ENCODE peak calls at places on chromosomes 2 and 18, in ten cellular contexts. One of them, this sample, is unnamed.

GRCh38 chr2:220466251-220466691 is 838.8 kb downstream of the SLC4A3 start:
- DNase-seq in transverse colon: no peak
- DNase-seq in upper lobe of left lung: no peak
- DNase-seq in HL-60: no peak
- DNase-seq in breast epithelium: no peak
- DNase-seq in Panc1: no peak
- DNase-seq in prostate gland: no peak
- DNase-seq in HCT116: no peak
- DNase-seq in stomach: no peak
- DNase-seq in endothelial cell of umbilical vein: no peak
- DNase-seq in this sample: no peak

GRCh38 chr2:204945376-204945775 is 400.1 kb downstream of the PARD3B start:
- DNase-seq in transverse colon: no peak
- DNase-seq in upper lobe of left lung: no peak
- DNase-seq in HL-60: no peak
- DNase-seq in breast epithelium: no peak
- DNase-seq in Panc1: no peak
- DNase-seq in prostate gland: peak
- DNase-seq in HCT116: no peak
- DNase-seq in stomach: no peak
- DNase-seq in endothelial cell of umbilical vein: no peak
- DNase-seq in this sample: no peak

GRCh38 chr2:76050196-76050595 is 339.5 kb upstream of the GCFC2 start:
- DNase-seq in transverse colon: no peak
- DNase-seq in upper lobe of left lung: no peak
- DNase-seq in HL-60: no peak
- DNase-seq in breast epithelium: no peak
- DNase-seq in Panc1: no peak
- DNase-seq in prostate gland: no peak
- DNase-seq in HCT116: no peak
- DNase-seq in stomach: no peak
- DNase-seq in endothelial cell of umbilical vein: no peak
- DNase-seq in this sample: no peak

GRCh38 chr2:60441791-60442190 is 111.7 kb downstream of the BCL11A start:
- DNase-seq in transverse colon: no peak
- DNase-seq in upper lobe of left lung: no peak
- DNase-seq in HL-60: no peak
- DNase-seq in breast epithelium: no peak
- DNase-seq in Panc1: no peak
- DNase-seq in prostate gland: no peak
- DNase-seq in HCT116: no peak
- DNase-seq in stomach: no peak
- DNase-seq in endothelial cell of umbilical vein: no peak
- DNase-seq in this sample: no peak

GRCh38 chr18:63236990-63237389 is 82.6 kb downstream of the BCL2 start:
- DNase-seq in transverse colon: peak
- DNase-seq in upper lobe of left lung: peak
- DNase-seq in HL-60: peak
- DNase-seq in breast epithelium: no peak
- DNase-seq in Panc1: no peak
- DNase-seq in prostate gland: no peak
- DNase-seq in HCT116: no peak
- DNase-seq in stomach: no peak
- DNase-seq in endothelial cell of umbilical vein: no peak
- DNase-seq in this sample: no peak

GRCh38 chr18:1018211-1018651 is 113.6 kb downstream of the ADCYAP1 start:
- DNase-seq in transverse colon: no peak
- DNase-seq in upper lobe of left lung: no peak
- DNase-seq in HL-60: no peak
- DNase-seq in breast epithelium: no peak
- DNase-seq in Panc1: no peak
- DNase-seq in prostate gland: no peak
- DNase-seq in HCT116: no peak
- DNase-seq in stomach: no peak
- DNase-seq in endothelial cell of umbilical vein: no peak
- DNase-seq in this sample: no peak

GRCh38 chr2:231360881-231361294 is 34.6 kb upstream of the B3GNT7 start:
- DNase-seq in transverse colon: peak
- DNase-seq in upper lobe of left lung: peak
- DNase-seq in HL-60: no peak
- DNase-seq in breast epithelium: no peak
- DNase-seq in Panc1: no peak
- DNase-seq in prostate gland: no peak
- DNase-seq in HCT116: no peak
- DNase-seq in stomach: no peak
- DNase-seq in endothelial cell of umbilical vein: no peak
- DNase-seq in this sample: no peak

GRCh38 chr2:18491577-18491976 is 68.9 kb downstream of the RDH14 start:
- DNase-seq in transverse colon: no peak
- DNase-seq in upper lobe of left lung: no peak
- DNase-seq in HL-60: no peak
- DNase-seq in breast epithelium: no peak
- DNase-seq in Panc1: no peak
- DNase-seq in prostate gland: no peak
- DNase-seq in HCT116: no peak
- DNase-seq in stomach: no peak
- DNase-seq in endothelial cell of umbilical vein: no peak
- DNase-seq in this sample: no peak

GRCh38 chr2:206028101-206028500 is 57.9 kb downstream of the INO80D start:
- DNase-seq in transverse colon: no peak
- DNase-seq in upper lobe of left lung: no peak
- DNase-seq in HL-60: no peak
- DNase-seq in breast epithelium: no peak
- DNase-seq in Panc1: no peak
- DNase-seq in prostate gland: no peak
- DNase-seq in HCT116: no peak
- DNase-seq in stomach: no peak
- DNase-seq in endothelial cell of umbilical vein: no peak
- DNase-seq in this sample: no peak

GRCh38 chr2:26768759-26769500 is 4.8 kb downstream of the SLC35F6 start:
- DNase-seq in transverse colon: peak
- DNase-seq in upper lobe of left lung: no peak
- DNase-seq in HL-60: peak
- DNase-seq in breast epithelium: peak
- DNase-seq in Panc1: no peak
- DNase-seq in prostate gland: peak
- DNase-seq in HCT116: peak
- DNase-seq in stomach: peak
- DNase-seq in endothelial cell of umbilical vein: peak
- DNase-seq in this sample: no peak

GRCh38 chr2:61905372-61906186 is at the start of gene COMMD1:
- DNase-seq in transverse colon: peak
- DNase-seq in upper lobe of left lung: peak
- DNase-seq in HL-60: no peak
- DNase-seq in breast epithelium: peak
- DNase-seq in Panc1: no peak
- DNase-seq in prostate gland: peak
- DNase-seq in HCT116: no peak
- DNase-seq in stomach: peak
- DNase-seq in endothelial cell of umbilical vein: peak
- DNase-seq in this sample: peak

GRCh38 chr2:208466133-208466919 is 59.7 kb downstream of the PTH2R start:
- DNase-seq in transverse colon: no peak
- DNase-seq in upper lobe of left lung: no peak
- DNase-seq in HL-60: peak
- DNase-seq in breast epithelium: no peak
- DNase-seq in Panc1: peak
- DNase-seq in prostate gland: no peak
- DNase-seq in HCT116: peak
- DNase-seq in stomach: no peak
- DNase-seq in endothelial cell of umbilical vein: peak
- DNase-seq in this sample: peak

GRCh38 chr18:76709659-76710645 is 112.4 kb upstream of the ZNF236 start:
- DNase-seq in transverse colon: peak
- DNase-seq in upper lobe of left lung: no peak
- DNase-seq in HL-60: peak
- DNase-seq in breast epithelium: peak
- DNase-seq in Panc1: peak
- DNase-seq in prostate gland: peak
- DNase-seq in HCT116: peak
- DNase-seq in stomach: peak
- DNase-seq in endothelial cell of umbilical vein: peak
- DNase-seq in this sample: peak
- TF ChIP-seq POLR2AphosphoS5 in transverse colon: no peak
- TF ChIP-seq POLR2AphosphoS5 in upper lobe of left lung: no peak
- TF ChIP-seq POLR2AphosphoS5 in HL-60: no peak
- TF ChIP-seq POLR2AphosphoS5 in breast epithelium: no peak
- TF ChIP-seq POLR2AphosphoS5 in Panc1: no peak
- TF ChIP-seq POLR2AphosphoS5 in prostate gland: no peak
- TF ChIP-seq POLR2AphosphoS5 in HCT116: no peak
- TF ChIP-seq POLR2AphosphoS5 in stomach: no peak
- TF ChIP-seq POLR2AphosphoS5 in endothelial cell of umbilical vein: no peak
- TF ChIP-seq POLR2AphosphoS5 in this sample: no peak

DNA sequence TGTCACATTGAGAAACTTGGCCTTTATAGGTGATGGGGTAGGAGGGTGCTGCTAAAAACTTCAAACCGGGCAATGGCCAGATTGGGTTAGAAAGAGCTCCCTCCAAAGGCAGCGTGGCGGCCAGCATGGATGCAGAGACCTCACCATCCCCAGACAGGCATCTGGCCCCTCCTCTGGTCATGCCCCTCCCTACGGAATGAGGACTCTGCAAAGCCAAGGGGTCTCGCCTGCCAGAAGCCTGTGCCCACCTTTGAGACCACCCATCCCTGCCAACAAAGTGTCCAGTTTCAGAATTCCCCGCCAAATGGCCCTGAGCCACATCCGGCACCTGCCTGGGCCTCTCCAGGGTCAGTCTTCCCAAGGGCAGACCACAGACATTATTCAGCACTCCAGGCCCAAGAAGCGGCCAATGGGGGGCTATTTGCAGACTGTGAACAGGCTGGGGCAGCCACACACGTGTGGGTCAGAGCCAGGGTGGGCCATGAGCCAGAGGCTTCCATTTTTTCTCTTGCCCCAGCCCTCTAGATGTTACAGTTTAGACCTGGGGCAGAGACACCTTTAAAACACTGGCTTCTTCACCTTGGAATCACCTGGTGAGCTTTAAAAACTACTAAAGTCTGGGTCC is 4.2 kb upstream of the ATP6V1B1 start:
- DNase-seq in transverse colon: no peak
- DNase-seq in upper lobe of left lung: no peak
- DNase-seq in HL-60: no peak
- DNase-seq in breast epithelium: peak
- DNase-seq in Panc1: no peak
- DNase-seq in prostate gland: no peak
- DNase-seq in HCT116: no peak
- DNase-seq in stomach: no peak
- DNase-seq in endothelial cell of umbilical vein: no peak
- DNase-seq in this sample: no peak
- TF ChIP-seq POLR2AphosphoS5 in transverse colon: no peak
- TF ChIP-seq POLR2AphosphoS5 in upper lobe of left lung: no peak
- TF ChIP-seq POLR2AphosphoS5 in HL-60: no peak
- TF ChIP-seq POLR2AphosphoS5 in breast epithelium: no peak
- TF ChIP-seq POLR2AphosphoS5 in Panc1: no peak
- TF ChIP-seq POLR2AphosphoS5 in prostate gland: no peak
- TF ChIP-seq POLR2AphosphoS5 in HCT116: no peak
- TF ChIP-seq POLR2AphosphoS5 in stomach: no peak
- TF ChIP-seq POLR2AphosphoS5 in endothelial cell of umbilical vein: no peak
- TF ChIP-seq POLR2AphosphoS5 in this sample: no peak

GRCh38 chr2:25362049-25362563 is 20.4 kb upstream of the DNMT3A start:
- DNase-seq in transverse colon: peak
- DNase-seq in upper lobe of left lung: peak
- DNase-seq in HL-60: peak
- DNase-seq in breast epithelium: peak
- DNase-seq in Panc1: peak
- DNase-seq in prostate gland: peak
- DNase-seq in HCT116: peak
- DNase-seq in stomach: peak
- DNase-seq in endothelial cell of umbilical vein: peak
- DNase-seq in this sample: peak
- TF ChIP-seq POLR2AphosphoS5 in transverse colon: peak
- TF ChIP-seq POLR2AphosphoS5 in upper lobe of left lung: peak
- TF ChIP-seq POLR2AphosphoS5 in HL-60: peak
- TF ChIP-seq POLR2AphosphoS5 in breast epithelium: no peak
- TF ChIP-seq POLR2AphosphoS5 in Panc1: peak
- TF ChIP-seq POLR2AphosphoS5 in prostate gland: peak
- TF ChIP-seq POLR2AphosphoS5 in HCT116: peak
- TF ChIP-seq POLR2AphosphoS5 in stomach: peak
- TF ChIP-seq POLR2AphosphoS5 in endothelial cell of umbilical vein: peak
- TF ChIP-seq POLR2AphosphoS5 in this sample: peak

GRCh38 chr2:236171213-236172201 is 3.3 kb upstream of the GBX2 start:
- DNase-seq in transverse colon: no peak
- DNase-seq in upper lobe of left lung: peak
- DNase-seq in HL-60: no peak
- DNase-seq in breast epithelium: no peak
- DNase-seq in Panc1: no peak
- DNase-seq in prostate gland: no peak
- DNase-seq in HCT116: no peak
- DNase-seq in stomach: no peak
- DNase-seq in endothelial cell of umbilical vein: no peak
- DNase-seq in this sample: peak

GRCh38 chr2:236172238-236172865 is 4.2 kb upstream of the GBX2 start:
- DNase-seq in transverse colon: no peak
- DNase-seq in upper lobe of left lung: no peak
- DNase-seq in HL-60: no peak
- DNase-seq in breast epithelium: no peak
- DNase-seq in Panc1: no peak
- DNase-seq in prostate gland: no peak
- DNase-seq in HCT116: no peak
- DNase-seq in stomach: no peak
- DNase-seq in endothelial cell of umbilical vein: no peak
- DNase-seq in this sample: peak

GRCh38 chr2:236169741-236170654 is 1.8 kb upstream of the GBX2 start:
- DNase-seq in transverse colon: no peak
- DNase-seq in upper lobe of left lung: no peak
- DNase-seq in HL-60: no peak
- DNase-seq in breast epithelium: no peak
- DNase-seq in Panc1: no peak
- DNase-seq in prostate gland: no peak
- DNase-seq in HCT116: no peak
- DNase-seq in stomach: no peak
- DNase-seq in endothelial cell of umbilical vein: no peak
- DNase-seq in this sample: peak

GRCh38 chr2:236169151-236169721 is 1.1 kb upstream of the GBX2 start:
- DNase-seq in transverse colon: no peak
- DNase-seq in upper lobe of left lung: no peak
- DNase-seq in HL-60: no peak
- DNase-seq in breast epithelium: no peak
- DNase-seq in Panc1: no peak
- DNase-seq in prostate gland: no peak
- DNase-seq in HCT116: no peak
- DNase-seq in stomach: no peak
- DNase-seq in endothelial cell of umbilical vein: peak
- DNase-seq in this sample: peak

DNA sequence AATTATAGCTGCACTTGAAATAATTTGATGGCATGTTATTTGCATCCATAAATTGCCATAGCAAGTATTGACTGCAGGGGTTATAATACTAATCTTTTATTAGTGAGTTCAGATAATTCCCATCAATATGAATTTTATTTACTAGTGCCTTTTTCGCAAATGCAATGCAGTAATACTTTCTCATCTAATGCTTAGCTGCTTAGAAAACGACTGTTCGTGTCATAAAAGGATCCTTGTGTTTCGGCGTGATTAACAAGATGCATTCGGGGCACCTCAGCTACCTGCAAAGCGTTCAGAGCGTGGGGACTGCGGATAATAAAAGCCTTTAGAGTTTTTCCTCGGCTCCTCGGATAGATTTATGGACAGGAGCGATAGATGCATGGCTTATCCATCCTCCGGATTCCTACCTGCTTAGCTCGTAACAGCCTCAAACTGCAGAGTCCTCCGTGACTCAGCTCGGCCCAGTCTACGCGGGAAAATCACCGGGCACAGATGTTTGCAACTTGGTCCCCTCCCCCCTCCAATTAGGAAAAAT is 2.6 kb upstream of the GBX2 start:
- DNase-seq in transverse colon: no peak
- DNase-seq in upper lobe of left lung: no peak
- DNase-seq in HL-60: no peak
- DNase-seq in breast epithelium: no peak
- DNase-seq in Panc1: no peak
- DNase-seq in prostate gland: no peak
- DNase-seq in HCT116: no peak
- DNase-seq in stomach: no peak
- DNase-seq in endothelial cell of umbilical vein: no peak
- DNase-seq in this sample: peak
- TF ChIP-seq POLR2AphosphoS5 in transverse colon: no peak
- TF ChIP-seq POLR2AphosphoS5 in upper lobe of left lung: no peak
- TF ChIP-seq POLR2AphosphoS5 in HL-60: no peak
- TF ChIP-seq POLR2AphosphoS5 in breast epithelium: no peak
- TF ChIP-seq POLR2AphosphoS5 in Panc1: no peak
- TF ChIP-seq POLR2AphosphoS5 in prostate gland: no peak
- TF ChIP-seq POLR2AphosphoS5 in HCT116: no peak
- TF ChIP-seq POLR2AphosphoS5 in stomach: no peak
- TF ChIP-seq POLR2AphosphoS5 in endothelial cell of umbilical vein: no peak
- TF ChIP-seq POLR2AphosphoS5 in this sample: no peak

This sample was measured in SK-N-SH.